ENCODE peak calls at places on chromosomes 4 and X, in four cellular contexts. L, J, M and R are unnamed samples.

GRCh38 chr4:12724520-12724919 is 759.6 kb downstream of the RAB28 start:
- DNase-seq in L (no peak), J (no peak), M (no peak), R (peak; percentile 17)

GRCh38 chrX:154735695-154736393 is 15.0 kb downstream of the GAB3 start:
- DNase-seq in L (no peak), J (no peak), M (peak; percentile 64), R (peak; percentile 90)

GRCh38 chr4:109032676-109033075 is 269.8 kb downstream of the COL25A1 start:
- DNase-seq in L (no peak), J (no peak), M (no peak), R (no peak)

GRCh38 chr4:11698846-11699590 is 270.3 kb upstream of the HS3ST1 start:
- DNase-seq in L (no peak), J (no peak), M (no peak), R (peak; percentile 35)

GRCh38 chrX:37921758-37922157 is 74.4 kb upstream of the DYNLT3 start:
- DNase-seq in L (no peak), J (no peak), M (no peak), R (peak; percentile 15)

GRCh38 chr4:39357002-39357401 is 9.2 kb downstream of the RFC1 start:
- DNase-seq in L (no peak), J (no peak), M (no peak), R (no peak)

GRCh38 chrX:102154218-102154860 is 1.4 kb downstream of the BEX5 start:
- DNase-seq in L (no peak), J (no peak), M (no peak), R (no peak)

GRCh38 chrX:133586443-133586842 is 171.2 kb upstream of the GPC4 start:
- DNase-seq in L (no peak), J (no peak), M (no peak), R (peak; percentile 58)

GRCh38 chr4:103996637-103997036 is 276.9 kb upstream of the TACR3 start:
- DNase-seq in L (no peak), J (peak; percentile 8), M (no peak), R (peak; percentile 93)

GRCh38 chrX:85052207-85052606 is 48.5 kb downstream of the APOOL start:
- DNase-seq in L (no peak), J (no peak), M (no peak), R (peak; percentile 3)

GRCh38 chr4:178316211-178316610 is 874.0 kb upstream of the AGA start:
- DNase-seq in L (no peak), J (no peak), M (no peak), R (no peak)

GRCh38 chrX:43735534-43735933 is 79.4 kb downstream of the MAOA start:
- DNase-seq in L (no peak), J (no peak), M (no peak), R (no peak)

GRCh38 chr4:95388911-95389310 is 159.9 kb downstream of the UNC5C start:
- DNase-seq in L (no peak), J (no peak), M (no peak), R (peak; percentile 34)

GRCh38 chr4:169791527-169792156 is 33.9 kb upstream of the HPF1 start:
- DNase-seq in L (no peak), J (peak; percentile 58), M (peak; percentile 16), R (peak; percentile 81)

GRCh38 chr4:67929447-67929846 is 33.8 kb downstream of the TMPRSS11A start:
- DNase-seq in L (no peak), J (no peak), M (no peak), R (peak; percentile 17)

GRCh38 chr4:87849612-87850011 is 16.8 kb downstream of the MEPE start:
- DNase-seq in L (no peak), J (no peak), M (no peak), R (no peak)